ENCODE peak calls at places on chromosomes 12 and 14, in ten cellular contexts. Z is AG04450, Q is OCI-LY7, U is AG10803, J is transverse colon, V is kidney epithelial cell, P is cardiac fibroblast, E is neural progenitor cell, W is mammary epithelial cell, D is DND-41. K is an unnamed sample.

GRCh38 chr14:64516969-64517368 is 12.4 kb downstream of the ZBTB1 start:
- DNase-seq in Z (no peak), Q (no peak), U (no peak), J (no peak), V (no peak), P (no peak), E (no peak), W (no peak), D (no peak), K (no peak)

GRCh38 chr12:71484272-71484905 is 44.8 kb downstream of the LGR5 start:
- DNase-seq in Z (no peak), Q (no peak), U (no peak), J (no peak), V (no peak), P (no peak), E (no peak), W (no peak), D (no peak), K (no peak)

GRCh38 chr12:988616-989015 is 2.4 kb upstream of the ERC1 start:
- DNase-seq in Z (no peak), Q (peak; percentile 8), U (no peak), J (no peak), V (no peak), P (no peak), E (no peak), W (no peak), D (no peak), K (peak; percentile 30)

GRCh38 chr12:75366629-75367028 is 24.3 kb upstream of the GLIPR1L2 start:
- DNase-seq in Z (no peak), Q (no peak), U (peak; percentile 30), J (no peak), V (no peak), P (peak; percentile 38), E (no peak), W (no peak), D (no peak), K (no peak)

GRCh38 chr12:70603044-70603443 is 34.2 kb downstream of the PTPRB start:
- DNase-seq in Z (no peak), Q (no peak), U (peak; percentile 15), J (no peak), V (peak; percentile 58), P (peak; percentile 63), E (no peak), W (no peak), D (no peak), K (no peak)

GRCh38 chr14:104035300-104035699 is 50.2 kb upstream of the ASPG start:
- DNase-seq in Z (no peak), Q (no peak), U (no peak), J (no peak), V (no peak), P (no peak), E (no peak), W (no peak), D (no peak), K (no peak)

GRCh38 chr12:25767613-25768012 is 190.9 kb upstream of the RASSF8 start:
- DNase-seq in Z (no peak), Q (no peak), U (peak; percentile 53), J (no peak), V (no peak), P (peak; percentile 64), E (no peak), W (peak; percentile 53), D (no peak), K (no peak)

GRCh38 chr14:83664389-83664788 is 1865.6 kb upstream of the FLRT2 start:
- DNase-seq in Z (no peak), Q (no peak), U (no peak), J (no peak), V (no peak), P (no peak), E (no peak), W (no peak), D (no peak), K (no peak)

GRCh38 chr12:24561882-24562760 is 386.8 kb downstream of the BCAT1 start:
- DNase-seq in Z (no peak), Q (no peak), U (peak; percentile 29), J (peak; percentile 39), V (no peak), P (peak; percentile 69), E (peak; percentile 84), W (peak; percentile 12), D (no peak), K (peak; percentile 38)

GRCh38 chr12:105142259-105142658 is 34.7 kb downstream of the WASHC4 start:
- DNase-seq in Z (no peak), Q (no peak), U (no peak), J (no peak), V (no peak), P (no peak), E (no peak), W (no peak), D (no peak), K (no peak)

GRCh38 chr12:9787340-9787737 is 26.6 kb upstream of the CD69 start:
- DNase-seq in Z (no peak), Q (no peak), U (peak; percentile 45), J (no peak), V (no peak), P (peak; percentile 43), E (no peak), W (no peak), D (no peak), K (no peak)

GRCh38 chr14:36556811-36557433 is 25.5 kb downstream of the NKX2-8 start:
- DNase-seq in Z (no peak), Q (peak; percentile 30), U (peak; percentile 11), J (no peak), V (no peak), P (peak; percentile 31), E (peak; percentile 39), W (no peak), D (peak; percentile 33), K (peak; percentile 12)

DNA sequence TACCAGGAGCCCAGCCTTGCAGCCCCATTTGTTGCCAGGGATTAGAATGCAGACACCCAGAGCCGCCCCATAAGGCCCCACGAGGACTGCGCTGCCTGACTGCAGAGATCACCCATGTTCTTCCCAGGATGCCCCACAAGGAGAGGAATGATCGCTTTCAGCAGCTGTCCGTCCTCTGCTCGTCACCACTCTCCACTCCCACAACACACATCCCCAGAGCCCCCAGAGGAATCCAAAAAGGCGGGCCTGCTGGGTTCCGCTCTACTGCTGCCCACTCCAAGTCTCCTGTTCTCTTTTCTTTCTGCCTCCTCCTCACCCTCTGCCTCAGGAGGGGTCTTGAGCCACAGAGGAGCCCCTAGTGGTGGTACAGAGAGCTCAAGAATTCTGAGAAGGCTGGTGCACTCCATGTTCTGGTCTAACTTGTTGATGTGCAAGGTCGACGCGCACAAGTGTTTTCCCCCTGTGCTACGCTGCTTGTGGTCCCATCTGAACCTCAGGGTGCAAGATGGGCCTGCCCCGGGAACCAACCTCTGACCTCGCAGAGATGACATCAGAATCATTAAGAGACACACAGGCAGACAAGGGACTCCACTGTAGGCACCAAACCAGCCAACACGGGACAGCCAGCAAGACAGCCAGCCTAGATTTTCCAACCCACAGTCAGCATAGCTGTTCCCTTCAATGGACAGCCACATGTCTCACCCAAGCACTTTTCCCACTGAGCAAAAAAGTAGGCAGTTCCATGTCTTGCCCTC is 30.0 kb downstream of the PXN start:
- DNase-seq in Z (no peak), Q (peak; percentile 31), U (no peak), J (no peak), V (no peak), P (peak; percentile 60), E (peak; percentile 55), W (no peak), D (no peak), K (no peak)
- H3K4me3 ChIP-seq in Z (peak overlapping the region; percentile 27), Q (no peak overlapping the region), U (peak overlapping the region; percentile 30), J (no peak overlapping the region), V (no peak overlapping the region), P (no peak overlapping the region), E (no peak overlapping the region), W (no peak overlapping the region), D (no peak overlapping the region), K (no peak overlapping the region)

GRCh38 chr12:11885261-11886038 is 185.3 kb upstream of the BCL2L14 start:
- DNase-seq in Z (peak; percentile 42), Q (no peak), U (peak; percentile 31), J (peak; percentile 67), V (peak; percentile 81), P (peak; percentile 65), E (no peak), W (peak; percentile 96), D (no peak), K (no peak)
- H3K4me3 ChIP-seq in Z (no peak overlapping the region), Q (no peak overlapping the region), U (no peak overlapping the region), J (no peak overlapping the region), V (no peak overlapping the region), P (no peak overlapping the region), E (no peak overlapping the region), W (no peak overlapping the region), D (no peak overlapping the region), K (no peak overlapping the region)

GRCh38 chr12:125295550-125295949 is 230.3 kb downstream of the AACS start:
- DNase-seq in Z (no peak), Q (no peak), U (no peak), J (no peak), V (no peak), P (no peak), E (no peak), W (no peak), D (no peak), K (no peak)
- H3K4me3 ChIP-seq in Z (no peak overlapping the region), Q (no peak overlapping the region), U (no peak overlapping the region), J (no peak overlapping the region), V (no peak overlapping the region), P (no peak overlapping the region), E (no peak overlapping the region), W (no peak overlapping the region), D (no peak overlapping the region), K (no peak overlapping the region)

GRCh38 chr12:113293100-113293499 is 41.8 kb downstream of the SLC8B1 start:
- DNase-seq in Z (no peak), Q (no peak), U (no peak), J (no peak), V (no peak), P (no peak), E (no peak), W (no peak), D (no peak), K (no peak)

GRCh38 chr12:113292547-113292946 is 42.4 kb downstream of the SLC8B1 start:
- DNase-seq in Z (no peak), Q (no peak), U (no peak), J (no peak), V (no peak), P (no peak), E (no peak), W (no peak), D (no peak), K (no peak)

GRCh38 chr12:113292091-113292490 is 42.8 kb downstream of the SLC8B1 start:
- DNase-seq in Z (peak; percentile 16), Q (no peak), U (peak; percentile 74), J (no peak), V (no peak), P (peak; percentile 72), E (no peak), W (no peak), D (no peak), K (no peak)

GRCh38 chr12:113289361-113289760 is 45.5 kb downstream of the SLC8B1 start:
- DNase-seq in Z (no peak), Q (no peak), U (no peak), J (no peak), V (no peak), P (no peak), E (no peak), W (no peak), D (no peak), K (no peak)

DNA sequence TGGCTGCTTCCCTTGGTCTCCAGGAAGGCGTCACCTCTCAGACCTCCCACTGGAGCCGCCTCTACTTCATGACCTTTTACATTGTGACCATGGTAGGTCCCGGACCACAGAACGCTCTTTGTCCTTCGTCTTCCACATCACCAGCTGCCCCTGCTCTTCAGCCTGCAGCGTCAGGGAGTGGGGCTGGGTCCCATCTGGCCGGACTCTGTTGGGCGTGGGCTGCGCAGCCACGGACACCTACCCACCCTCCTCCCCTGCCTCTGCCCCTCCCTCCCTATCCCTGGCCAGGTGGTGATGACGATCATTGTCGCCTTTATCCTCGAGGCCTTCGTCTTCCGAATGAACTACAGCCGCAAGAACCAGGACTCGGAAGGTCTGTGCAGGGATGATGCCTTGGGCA is 43.3 kb downstream of the SLC8B1 start:
- DNase-seq in Z (no peak), Q (no peak), U (no peak), J (no peak), V (no peak), P (no peak), E (no peak), W (no peak), D (no peak), K (no peak)
- H3K4me3 ChIP-seq in Z (no peak overlapping the region), Q (no peak overlapping the region), U (no peak overlapping the region), J (no peak overlapping the region), V (no peak overlapping the region), P (no peak overlapping the region), E (no peak overlapping the region), W (no peak overlapping the region), D (no peak overlapping the region), K (no peak overlapping the region)